ENCODE peak calls at places on chromosomes 11 and 22, in ten cellular contexts. W is Karpas-422; K is PC-9; H is GM23248; I is pancreas; S is iPS DF 6.9; A is astrocyte; J is heart right ventricle; G is CD8-positive, alpha-beta memory T cell; Y is right atrium auricular region. M is an unnamed sample.

GRCh38 chr11:11520231-11521015 is 101.4 kb downstream of the GALNT18 start:
- DNase-seq in Y (no peak), W (no peak), S (no peak), K (no peak), H (no peak), I (no peak), A (no peak), J (no peak), G (no peak), M (no peak)

GRCh38 chr11:11732116-11732515 is 109.7 kb upstream of the USP47 start:
- DNase-seq in K (no peak), H (peak; percentile 46), A (peak; percentile 29), G (no peak), J (no peak), Y (no peak), I (no peak), S (no peak), W (no peak), M (no peak)

GRCh38 chr11:7077101-7077500 is 11.7 kb upstream of the RBMXL2 start:
- DNase-seq in S (no peak), W (no peak), Y (no peak), H (peak; percentile 26), K (no peak), A (no peak), J (no peak), I (no peak), G (no peak), M (no peak)

GRCh38 chr11:25066706-25067105 is 569.9 kb downstream of the LUZP2 start:
- DNase-seq in S (no peak), G (no peak), Y (no peak), J (no peak), I (no peak), H (no peak), W (no peak), A (no peak), K (no peak), M (no peak)

GRCh38 chr11:78223320-78223954 is 34.7 kb downstream of the USP35 start:
- DNase-seq in I (no peak), Y (peak; percentile 48), A (no peak), W (peak; percentile 72), S (no peak), K (no peak), H (no peak), G (no peak), J (no peak), M (no peak)

GRCh38 chr11:130831506-130832385 is 84.5 kb downstream of the SNX19 start:
- DNase-seq in Y (no peak), A (no peak), J (no peak), S (no peak), H (no peak), I (no peak), K (no peak), G (no peak), W (no peak), M (no peak)

GRCh38 chr11:30422828-30423648 is 100.1 kb downstream of the ARL14EP start:
- DNase-seq in G (no peak), K (no peak), H (no peak), Y (no peak), I (peak; percentile 21), W (no peak), J (no peak), A (no peak), S (no peak), M (no peak)

GRCh38 chr11:74008373-74009229 is at the start of gene UCP3:
- DNase-seq in S (no peak), A (no peak), J (no peak), H (no peak), I (no peak), Y (no peak), G (no peak), W (no peak), K (no peak), M (no peak)

GRCh38 chr22:24831678-24832077 is 25.7 kb downstream of the SGSM1 start:
- DNase-seq in J (no peak), H (no peak), Y (no peak), W (no peak), G (no peak), I (no peak), A (no peak), K (no peak), S (no peak), M (no peak)

GRCh38 chr11:76007179-76007578 is 192.2 kb downstream of the UVRAG start:
- DNase-seq in I (no peak), G (no peak), K (no peak), S (no peak), A (peak; percentile 87), J (no peak), H (peak; percentile 18), W (no peak), Y (no peak), M (no peak)

GRCh38 chr11:112157274-112157766 is 6.6 kb downstream of the IL18 start:
- DNase-seq in H (peak; percentile 99), G (no peak), J (no peak), S (no peak), I (no peak), W (no peak), A (peak; percentile 100), K (peak; percentile 100), Y (no peak), M (peak; percentile 99)

DNA sequence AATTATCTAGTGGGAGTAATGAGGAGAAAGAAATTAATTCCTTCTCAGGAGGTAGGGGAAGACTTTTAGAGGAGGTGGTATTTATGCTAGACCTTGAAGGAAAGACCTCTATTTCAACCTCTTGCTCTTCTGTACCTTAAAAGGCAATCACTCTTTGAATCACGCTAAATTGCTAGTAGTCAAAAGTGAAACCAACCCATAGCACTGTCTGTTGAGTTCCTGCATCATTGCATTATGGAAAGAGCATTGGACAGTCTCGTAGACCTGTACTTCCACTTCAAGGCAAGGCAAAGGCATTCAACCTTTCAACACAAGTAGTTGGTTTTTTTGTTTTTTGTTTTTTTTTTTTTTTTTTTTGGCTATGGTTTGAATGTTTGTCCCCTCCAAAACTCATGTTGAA is 770.4 kb downstream of the ETS1 start:
- DNase-seq in Y (no peak), K (peak; percentile 32), I (no peak), J (no peak), S (no peak), A (no peak), W (no peak), G (no peak), H (peak; percentile 6), M (no peak)
- H3K27ac ChIP-seq in Y (no peak overlapping the region), K (no peak overlapping the region), I (no peak overlapping the region), J (no peak overlapping the region), S (no peak overlapping the region), A (no peak overlapping the region), W (no peak overlapping the region), G (no peak overlapping the region), H (no peak overlapping the region), M (no peak overlapping the region)

GRCh38 chr22:37929390-37929789 is 23.3 kb downstream of the MICALL1 start:
- DNase-seq in W (no peak), Y (no peak), H (no peak), J (no peak), S (no peak), K (no peak), G (no peak), I (peak; percentile 78), A (no peak), M (no peak)
- H3K27ac ChIP-seq in W (no peak overlapping the region), Y (no peak overlapping the region), H (no peak overlapping the region), J (no peak overlapping the region), S (no peak overlapping the region), K (no peak overlapping the region), G (no peak overlapping the region), I (peak overlapping the region; percentile 47), A (no peak overlapping the region), M (peak overlapping the region; percentile 30)

DNA sequence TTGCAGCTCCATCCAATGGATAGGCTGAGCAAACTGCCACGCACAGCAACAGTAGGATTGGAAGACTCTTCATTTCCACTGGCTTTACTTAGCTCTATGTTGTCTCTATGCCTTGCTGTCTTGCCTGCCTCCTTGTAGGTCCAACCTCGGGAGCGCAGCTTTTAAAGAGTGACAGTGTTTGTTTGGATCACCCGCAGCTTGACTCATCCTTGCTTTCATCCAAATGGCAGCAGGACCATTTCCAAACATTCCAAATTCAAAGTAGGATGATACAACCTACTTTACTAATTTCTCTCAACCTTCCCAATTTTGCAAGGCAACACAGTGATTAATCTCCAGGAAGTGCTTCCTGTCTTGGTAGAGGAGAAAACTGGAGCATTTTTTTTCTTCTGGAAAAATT is at the start of gene MMP3:
- DNase-seq in Y (no peak), S (no peak), J (no peak), I (no peak), W (no peak), G (no peak), H (peak; percentile 75), K (no peak), A (peak; percentile 36), M (no peak)
- H3K27ac ChIP-seq in Y (no peak within 1 kb of the TSS), S (no peak within 1 kb of the TSS), J (no peak within 1 kb of the TSS), I (no peak within 1 kb of the TSS), W (no peak within 1 kb of the TSS), G (no peak within 1 kb of the TSS), H (peak within 1 kb of the TSS; percentile 35), K (no peak within 1 kb of the TSS), A (no peak within 1 kb of the TSS), M (peak within 1 kb of the TSS; percentile 4)

GRCh38 chr11:44793350-44794090 is 66.8 kb downstream of the TSPAN18 start:
- DNase-seq in J (no peak), S (no peak), H (no peak), A (peak; percentile 17), Y (no peak), W (no peak), G (no peak), I (no peak), K (no peak), M (no peak)
- H3K27ac ChIP-seq in J (no peak overlapping the region), S (no peak overlapping the region), H (no peak overlapping the region), A (no peak overlapping the region), Y (no peak overlapping the region), W (no peak overlapping the region), G (no peak overlapping the region), I (no peak overlapping the region), K (no peak overlapping the region), M (no peak overlapping the region)

M was measured in epithelial cell of prostate.